ENCODE peak calls at places on chromosomes 2 and 18, in six cellular contexts. R is mammary epithelial cell, J is left lung, S is A549, N is gastrocnemius medialis, V is epithelial cell of proximal tubule. B is an unnamed sample.

GRCh38 chr2:43424262-43425207 is 171.3 kb downstream of the THADA start:
- DNase-seq in R (peak; percentile 24), J (no peak), S (no peak), N (no peak), V (no peak), B (no peak)

GRCh38 chr18:58225101-58225500 is 181.1 kb downstream of the NEDD4L start:
- DNase-seq in R (peak; percentile 82), J (no peak), S (no peak), N (no peak), V (no peak), B (no peak)

GRCh38 chr2:3173031-3173430 is 204.6 kb downstream of the EIPR1 start:
- DNase-seq in R (no peak), J (no peak), S (no peak), N (no peak), V (no peak), B (no peak)

GRCh38 chr2:199278099-199278498 is 179.6 kb downstream of the SATB2 start:
- DNase-seq in R (peak; percentile 2), J (no peak), S (no peak), N (no peak), V (no peak), B (peak; percentile 97)

GRCh38 chr2:151071382-151071781 is 190.3 kb downstream of the RBM43 start:
- DNase-seq in R (peak; percentile 44), J (no peak), S (no peak), N (no peak), V (no peak), B (no peak)

GRCh38 chr2:39860538-39860937 is 81.5 kb upstream of the THUMPD2 start:
- DNase-seq in R (peak; percentile 33), J (no peak), S (no peak), N (no peak), V (no peak), B (no peak)

GRCh38 chr2:96642564-96643350 is at the start of gene FER1L5:
- DNase-seq in R (no peak), J (no peak), S (no peak), N (no peak), V (no peak), B (peak; percentile 20)

GRCh38 chr18:59783138-59783537 is 85.9 kb upstream of the CCBE1 start:
- DNase-seq in R (peak; percentile 47), J (no peak), S (peak; percentile 27), N (no peak), V (no peak), B (peak; percentile 34)

GRCh38 chr2:241801611-241802420 is 7.2 kb upstream of the NEU4 start:
- DNase-seq in R (no peak), J (no peak), S (no peak), N (peak; percentile 12), V (no peak), B (no peak)

GRCh38 chr2:240884221-240884620 is 11.7 kb downstream of the MAB21L4 start:
- DNase-seq in R (no peak), J (no peak), S (no peak), N (peak; percentile 2), V (no peak), B (no peak)

GRCh38 chr2:95220449-95220848 is 13.1 kb downstream of the ZNF892 start:
- DNase-seq in R (no peak), J (no peak), S (no peak), N (no peak), V (no peak), B (no peak)

GRCh38 chr2:136582631-136583205 is 182.6 kb upstream of the THSD7B start:
- DNase-seq in R (peak; percentile 1), J (no peak), S (no peak), N (no peak), V (no peak), B (no peak)

GRCh38 chr2:105977212-105977611 is 216.9 kb downstream of the UXS1 start:
- DNase-seq in R (peak; percentile 90), J (no peak), S (peak; percentile 22), N (no peak), V (no peak), B (peak; percentile 3)

GRCh38 chr18:39799010-39799409 is 2156.0 kb upstream of the PIK3C3 start:
- DNase-seq in R (peak; percentile 40), J (no peak), S (peak; percentile 2), N (no peak), V (no peak), B (no peak)

GRCh38 chr18:44178476-44178875 is 502.2 kb upstream of the SETBP1 start:
- DNase-seq in R (no peak), J (no peak), S (no peak), N (no peak), V (no peak), B (no peak)

GRCh38 chr2:156601840-156602551 is 165.8 kb downstream of the GPD2 start:
- DNase-seq in R (no peak), J (no peak), S (no peak), N (no peak), V (no peak), B (no peak)

GRCh38 chr2:128287780-128288735 is 30.6 kb downstream of the HS6ST1 start:
- DNase-seq in R (no peak), J (no peak), S (no peak), N (no peak), V (no peak), B (no peak)

GRCh38 chr18:77101410-77102245 is 31.0 kb downstream of the MBP start:
- DNase-seq in R (peak; percentile 98), J (peak; percentile 85), S (peak; percentile 86), N (peak; percentile 95), V (peak; percentile 92), B (peak; percentile 86)

GRCh38 chr2:109594246-109594900 is 19.4 kb downstream of the SEPTIN10 start:
- DNase-seq in R (peak; percentile 81), J (no peak), S (no peak), N (no peak), V (no peak), B (no peak)

GRCh38 chr2:121197369-121198091 is 87.5 kb downstream of the TFCP2L1 start:
- DNase-seq in R (peak; percentile 95), J (peak; percentile 93), S (no peak), N (peak; percentile 99), V (peak; percentile 84), B (peak; percentile 15)

GRCh38 chr2:145677371-145677770 is 1157.5 kb upstream of the ZEB2 start:
- DNase-seq in R (no peak), J (no peak), S (no peak), N (no peak), V (no peak), B (no peak)

GRCh38 chr2:128389521-128389920 is 70.9 kb upstream of the HS6ST1 start:
- DNase-seq in R (no peak), J (peak; percentile 72), S (no peak), N (no peak), V (no peak), B (no peak)

GRCh38 chr2:19073522-19073921 is 284.9 kb downstream of the OSR1 start:
- DNase-seq in R (peak; percentile 98), J (peak; percentile 50), S (peak; percentile 59), N (peak; percentile 92), V (no peak), B (peak; percentile 22)

GRCh38 chr18:3350566-3351527 is 88.9 kb downstream of the MYL12B start:
- DNase-seq in R (peak; percentile 98), J (no peak), S (peak; percentile 7), N (no peak), V (peak; percentile 26), B (no peak)

DNA sequence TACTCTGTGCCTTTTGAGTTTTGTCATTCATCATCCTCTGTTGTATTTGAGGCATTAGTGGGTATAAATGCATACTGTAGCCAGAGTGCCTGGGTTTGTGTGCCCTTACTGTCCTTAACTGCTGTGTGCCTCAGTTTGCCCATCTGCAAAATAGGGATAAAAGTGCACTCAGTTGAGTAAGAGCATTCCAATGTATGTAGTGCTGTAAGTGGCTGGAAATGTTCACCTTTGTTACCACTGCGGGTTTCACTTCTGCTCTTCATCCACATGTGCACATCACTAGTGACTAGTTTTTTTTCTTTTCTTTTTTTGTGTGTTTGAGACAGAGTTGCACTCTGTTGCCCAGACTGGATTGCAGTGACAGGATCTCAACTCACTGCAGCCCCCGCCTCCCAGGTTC is 39.9 kb downstream of the PLEKHB2 start:
- DNase-seq in R (no peak), J (no peak), S (no peak), N (no peak), V (no peak), B (no peak)
- H3K4me3 ChIP-seq in R (no peak overlapping the region), J (no peak overlapping the region), S (no peak overlapping the region), N (no peak overlapping the region), V (no peak overlapping the region), B (no peak overlapping the region)

GRCh38 chr2:73907840-73908452 is 15.1 kb downstream of the ACTG2 start:
- DNase-seq in R (peak; percentile 31), J (no peak), S (no peak), N (no peak), V (no peak), B (peak; percentile 55)
- TF ChIP-seq CTCF in R (peak; percentile 46), J (no peak), S (no peak), N (no peak), V (peak; percentile 28), B (peak; percentile 30)

DNA sequence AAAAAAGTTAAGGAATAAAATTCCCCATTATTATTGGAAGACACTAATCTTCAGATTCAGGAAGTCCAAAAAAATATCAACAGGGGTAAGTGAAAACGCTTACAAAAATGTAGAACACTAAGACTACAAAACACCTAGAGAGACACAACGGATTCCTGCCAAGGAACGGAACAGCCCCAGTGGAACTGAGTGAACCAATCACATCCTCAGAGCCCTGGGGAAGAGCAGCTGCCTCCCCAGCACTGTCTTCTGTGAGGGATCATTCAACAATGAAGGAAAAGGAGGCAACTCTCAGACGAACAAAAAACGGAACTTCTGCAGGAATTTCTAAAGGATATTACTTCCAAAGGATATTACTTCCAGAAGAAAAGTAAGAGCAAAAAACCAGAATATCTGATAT is 82.0 kb downstream of the HDAC4 start:
- DNase-seq in R (no peak), J (no peak), S (no peak), N (peak; percentile 54), V (no peak), B (no peak)
- H3K4me3 ChIP-seq in R (no peak overlapping the region), J (no peak overlapping the region), S (no peak overlapping the region), N (peak overlapping the region; percentile 45), V (peak overlapping the region; percentile 51), B (peak overlapping the region; percentile 22)

DNA sequence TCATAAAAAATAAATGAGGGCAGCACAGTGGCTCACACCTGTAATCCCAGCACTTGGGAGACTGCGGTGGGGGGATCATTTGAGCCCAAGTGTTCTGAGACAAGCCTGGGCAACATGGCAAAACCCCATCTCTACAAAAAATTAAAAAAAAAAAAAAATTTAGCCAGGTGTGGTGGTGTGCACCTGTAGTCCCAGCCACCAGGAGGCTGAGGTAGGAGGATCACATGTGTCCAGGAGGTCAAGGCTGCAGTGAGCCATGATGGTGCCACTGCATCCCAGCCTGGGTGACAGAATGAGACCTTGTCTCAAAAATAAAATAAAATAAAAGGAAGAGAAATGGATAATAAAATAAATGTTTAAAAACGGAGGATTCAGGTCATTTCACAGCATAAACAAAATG is 113.5 kb downstream of the ATAD2B start:
- DNase-seq in R (no peak), J (no peak), S (no peak), N (no peak), V (no peak), B (no peak)
- TF ChIP-seq CTCF in R (no peak), J (no peak), S (no peak), N (no peak), V (no peak), B (no peak)